ENCODE peak calls at places on chromosome 18, in five cellular contexts. One of them, this sample, is unnamed.

GRCh38 chr18:80115035-80115434 is 6.0 kb downstream of the ADNP2 start:
- DNase-seq in H1: no peak
- DNase-seq in K562: no peak
- DNase-seq in WTC11: no peak
- DNase-seq in HepG2: no peak
- DNase-seq in this sample: no peak

GRCh38 chr18:4318311-4318710 is 136.8 kb downstream of the DLGAP1 start:
- DNase-seq in HepG2: no peak
- DNase-seq in K562: no peak
- DNase-seq in WTC11: no peak
- DNase-seq in H1: no peak
- DNase-seq in this sample: no peak

GRCh38 chr18:23512641-23513040 is 9.3 kb downstream of the RMC1 start:
- DNase-seq in K562: no peak
- DNase-seq in H1: no peak
- DNase-seq in HepG2: no peak
- DNase-seq in WTC11: no peak
- DNase-seq in this sample: no peak

GRCh38 chr18:77127769-77128671 is 4.6 kb downstream of the MBP start:
- DNase-seq in HepG2: no peak
- DNase-seq in K562: no peak
- DNase-seq in WTC11: no peak
- DNase-seq in H1: no peak
- DNase-seq in this sample: peak

GRCh38 chr18:8601277-8602032 is 7.8 kb upstream of the RAB12 start:
- DNase-seq in H1: no peak
- DNase-seq in HepG2: no peak
- DNase-seq in WTC11: no peak
- DNase-seq in K562: no peak
- DNase-seq in this sample: peak

GRCh38 chr18:79875931-79876461 is 75.5 kb downstream of the SLC66A2 start:
- DNase-seq in H1: no peak
- DNase-seq in HepG2: no peak
- DNase-seq in K562: no peak
- DNase-seq in WTC11: no peak
- DNase-seq in this sample: no peak

GRCh38 chr18:75496151-75496550 is 68.6 kb upstream of the SMIM21 start:
- DNase-seq in H1: no peak
- DNase-seq in HepG2: no peak
- DNase-seq in K562: no peak
- DNase-seq in WTC11: no peak
- DNase-seq in this sample: no peak

GRCh38 chr18:74633652-74634352 is 36.1 kb downstream of the ZNF407 start:
- DNase-seq in K562: no peak
- DNase-seq in WTC11: no peak
- DNase-seq in H1: no peak
- DNase-seq in HepG2: no peak
- DNase-seq in this sample: no peak

GRCh38 chr18:75112486-75113096 is 96.3 kb downstream of the PTGR3 start:
- DNase-seq in HepG2: no peak
- DNase-seq in WTC11: no peak
- DNase-seq in K562: no peak
- DNase-seq in H1: no peak
- DNase-seq in this sample: no peak

GRCh38 chr18:875912-876311 is 28.8 kb upstream of the ADCYAP1 start:
- DNase-seq in K562: no peak
- DNase-seq in WTC11: no peak
- DNase-seq in H1: no peak
- DNase-seq in HepG2: no peak
- DNase-seq in this sample: no peak

GRCh38 chr18:59701272-59701671 is 4.0 kb upstream of the CCBE1 start:
- DNase-seq in WTC11: no peak
- DNase-seq in K562: no peak
- DNase-seq in HepG2: no peak
- DNase-seq in H1: no peak
- DNase-seq in this sample: no peak

GRCh38 chr18:79525556-79526467 is 130.1 kb downstream of the NFATC1 start:
- DNase-seq in WTC11: no peak
- DNase-seq in K562: no peak
- DNase-seq in HepG2: no peak
- DNase-seq in H1: peak
- DNase-seq in this sample: no peak

GRCh38 chr18:50918153-50918552 is 39.2 kb downstream of the ME2 start:
- DNase-seq in K562: no peak
- DNase-seq in WTC11: no peak
- DNase-seq in H1: no peak
- DNase-seq in HepG2: no peak
- DNase-seq in this sample: no peak

GRCh38 chr18:46252754-46253153 is 148.6 kb downstream of the HAUS1 start:
- DNase-seq in HepG2: no peak
- DNase-seq in WTC11: no peak
- DNase-seq in K562: no peak
- DNase-seq in H1: no peak
- DNase-seq in this sample: no peak

GRCh38 chr18:61946449-61946848 is 53.6 kb upstream of the RNF152 start:
- DNase-seq in K562: no peak
- DNase-seq in HepG2: no peak
- DNase-seq in H1: no peak
- DNase-seq in WTC11: no peak
- DNase-seq in this sample: no peak

GRCh38 chr18:63518178-63519012 is 23.8 kb upstream of the SERPINB12 start:
- DNase-seq in HepG2: peak
- DNase-seq in WTC11: peak
- DNase-seq in K562: peak
- DNase-seq in H1: peak
- DNase-seq in this sample: peak
- TF ChIP-seq ATF2 in HepG2: no peak
- TF ChIP-seq ATF2 in WTC11: no peak
- TF ChIP-seq ATF2 in K562: no peak
- TF ChIP-seq ATF2 in H1: no peak
- TF ChIP-seq ATF2 in this sample: no peak

GRCh38 chr18:36412778-36413177 is 115.3 kb downstream of the FHOD3 start:
- DNase-seq in HepG2: peak
- DNase-seq in H1: no peak
- DNase-seq in K562: no peak
- DNase-seq in WTC11: peak
- DNase-seq in this sample: no peak
- TF ChIP-seq ATF2 in HepG2: no peak
- TF ChIP-seq ATF2 in H1: no peak
- TF ChIP-seq ATF2 in K562: no peak
- TF ChIP-seq ATF2 in WTC11: no peak
- TF ChIP-seq ATF2 in this sample: no peak

DNA sequence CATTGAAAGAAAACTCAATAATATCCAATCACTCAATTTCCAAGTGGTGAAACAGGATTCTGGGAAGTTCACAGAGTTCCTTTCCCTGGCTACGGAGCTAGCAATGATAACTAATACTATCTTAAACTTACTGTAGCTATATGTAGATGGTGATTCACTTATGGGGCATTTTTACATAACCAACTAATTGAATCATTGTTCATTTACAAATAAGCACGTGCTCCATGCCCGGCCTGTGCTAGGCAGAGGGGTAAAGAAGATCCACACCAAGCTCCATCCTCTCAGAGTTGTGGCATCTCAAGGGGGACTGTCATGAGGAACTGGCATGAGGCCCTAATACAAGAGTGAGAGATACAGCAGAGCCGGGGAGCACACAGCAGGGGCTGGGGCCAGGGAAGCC is 176.3 kb downstream of the ANKRD30B start:
- DNase-seq in H1: no peak
- DNase-seq in HepG2: no peak
- DNase-seq in K562: no peak
- DNase-seq in WTC11: no peak
- DNase-seq in this sample: no peak
- TF ChIP-seq ATF2 in H1: no peak
- TF ChIP-seq ATF2 in HepG2: no peak
- TF ChIP-seq ATF2 in K562: no peak
- TF ChIP-seq ATF2 in WTC11: no peak
- TF ChIP-seq ATF2 in this sample: no peak

GRCh38 chr18:48860276-48861180 is 90.2 kb downstream of the SMAD7 start:
- DNase-seq in H1: peak
- DNase-seq in K562: no peak
- DNase-seq in HepG2: no peak
- DNase-seq in WTC11: peak
- DNase-seq in this sample: no peak
- TF ChIP-seq ATF2 in H1: no peak
- TF ChIP-seq ATF2 in K562: no peak
- TF ChIP-seq ATF2 in HepG2: no peak
- TF ChIP-seq ATF2 in WTC11: no peak
- TF ChIP-seq ATF2 in this sample: no peak

GRCh38 chr18:22385718-22386117 is 32.0 kb downstream of the CTAGE1 start:
- DNase-seq in HepG2: no peak
- DNase-seq in WTC11: no peak
- DNase-seq in H1: no peak
- DNase-seq in K562: no peak
- DNase-seq in this sample: no peak
- TF ChIP-seq ATF2 in HepG2: no peak
- TF ChIP-seq ATF2 in WTC11: no peak
- TF ChIP-seq ATF2 in H1: no peak
- TF ChIP-seq ATF2 in K562: no peak
- TF ChIP-seq ATF2 in this sample: no peak

GRCh38 chr18:2535419-2535910 is 35.8 kb downstream of the METTL4 start:
- DNase-seq in H1: no peak
- DNase-seq in HepG2: no peak
- DNase-seq in K562: no peak
- DNase-seq in WTC11: no peak
- DNase-seq in this sample: no peak
- TF ChIP-seq ATF2 in H1: no peak
- TF ChIP-seq ATF2 in HepG2: no peak
- TF ChIP-seq ATF2 in K562: no peak
- TF ChIP-seq ATF2 in WTC11: no peak
- TF ChIP-seq ATF2 in this sample: no peak

GRCh38 chr18:11909597-11910026 is 1.5 kb upstream of the MPPE1 start:
- DNase-seq in K562: no peak
- DNase-seq in HepG2: peak
- DNase-seq in WTC11: no peak
- DNase-seq in H1: no peak
- DNase-seq in this sample: no peak
- TF ChIP-seq ATF2 in K562: no peak
- TF ChIP-seq ATF2 in HepG2: no peak
- TF ChIP-seq ATF2 in WTC11: no peak
- TF ChIP-seq ATF2 in H1: no peak
- TF ChIP-seq ATF2 in this sample: no peak

This sample was measured in GM12878.